ENCODE peak calls at places on chromosome 2, in four cellular contexts. P, F, I and Y are unnamed samples.
A peak's percentile ranks its signal among the peaks of the same experiment; 100 is the strongest.

GRCh38 chr2:66733361-66733760 is 298.4 kb downstream of the MEIS1 start:
- DNase-seq in F (no peak), I (no peak), P (no peak), Y (no peak)

GRCh38 chr2:40421643-40422297 is 30.1 kb downstream of the SLC8A1 start:
- DNase-seq in I (no peak), P (no peak), F (no peak), Y (no peak)

GRCh38 chr2:16270441-16270840 is 330.1 kb downstream of the MYCN start:
- DNase-seq in I (no peak), F (no peak), P (no peak), Y (no peak)

GRCh38 chr2:169823996-169824372 is 721 bp downstream of the METTL5 start:
- DNase-seq in I (no peak), F (no peak), P (no peak), Y (no peak)

GRCh38 chr2:196961889-196962288 is 35.4 kb upstream of the PGAP1 start:
- DNase-seq in F (no peak), P (no peak), I (no peak), Y (no peak)

GRCh38 chr2:229775614-229776313 is 61.4 kb upstream of the DNER start:
- DNase-seq in F (no peak), I (peak; percentile 12), P (no peak), Y (no peak)

GRCh38 chr2:147182260-147182659 is 662.6 kb upstream of the ACVR2A start:
- DNase-seq in F (no peak), I (peak; percentile 58), P (no peak), Y (no peak)

GRCh38 chr2:129803067-129803466 is 176.4 kb upstream of the RAB6C start:
- DNase-seq in F (no peak), P (no peak), I (no peak), Y (no peak)